ENCODE peak calls at places on chromosome 22, in seven cellular contexts. B, H, T, U, V, I and A are unnamed samples.

GRCh38 chr22:35023692-35024363 is 42.1 kb upstream of the ISX start:
- DNase-seq in B (peak; percentile 45), H (no peak), T (no peak), U (peak; percentile 27), V (peak; percentile 24), I (peak; percentile 49), A (peak; percentile 64)

GRCh38 chr22:44599084-44599483 is 101.1 kb upstream of the RTL6 start:
- DNase-seq in B (no peak), H (no peak), T (no peak), U (no peak), V (no peak), I (no peak), A (no peak)

GRCh38 chr22:39510529-39511149 is 8.5 kb downstream of the MIEF1 start:
- DNase-seq in B (no peak), H (no peak), T (no peak), U (no peak), V (no peak), I (no peak), A (no peak)

GRCh38 chr22:49765951-49766350 is 61.7 kb downstream of the BRD1 start:
- DNase-seq in B (no peak), H (no peak), T (no peak), U (no peak), V (no peak), I (no peak), A (no peak)

GRCh38 chr22:27576815-27577564 is 224.6 kb downstream of the MN1 start:
- DNase-seq in B (peak; percentile 80), H (peak; percentile 79), T (peak; percentile 70), U (peak; percentile 75), V (no peak), I (no peak), A (no peak)

GRCh38 chr22:37501176-37501609 is 15.0 kb upstream of the MFNG start:
- DNase-seq in B (peak; percentile 77), H (no peak), T (no peak), U (no peak), V (no peak), I (no peak), A (no peak)

GRCh38 chr22:26767351-26767970 is 110.1 kb downstream of the MIAT start:
- DNase-seq in B (no peak), H (peak; percentile 26), T (no peak), U (no peak), V (no peak), I (no peak), A (no peak)

GRCh38 chr22:40487663-40488249 is 117.4 kb downstream of the SGSM3 start:
- DNase-seq in B (no peak), H (no peak), T (peak; percentile 47), U (peak; percentile 61), V (no peak), I (no peak), A (no peak)

GRCh38 chr22:27853404-27853803 is 51.8 kb upstream of the MN1 start:
- DNase-seq in B (no peak), H (no peak), T (peak; percentile 68), U (peak; percentile 46), V (no peak), I (no peak), A (no peak)

GRCh38 chr22:39983346-39983745 is 11.4 kb upstream of the FAM83F start:
- DNase-seq in B (no peak), H (no peak), T (no peak), U (no peak), V (no peak), I (no peak), A (no peak)

DNA sequence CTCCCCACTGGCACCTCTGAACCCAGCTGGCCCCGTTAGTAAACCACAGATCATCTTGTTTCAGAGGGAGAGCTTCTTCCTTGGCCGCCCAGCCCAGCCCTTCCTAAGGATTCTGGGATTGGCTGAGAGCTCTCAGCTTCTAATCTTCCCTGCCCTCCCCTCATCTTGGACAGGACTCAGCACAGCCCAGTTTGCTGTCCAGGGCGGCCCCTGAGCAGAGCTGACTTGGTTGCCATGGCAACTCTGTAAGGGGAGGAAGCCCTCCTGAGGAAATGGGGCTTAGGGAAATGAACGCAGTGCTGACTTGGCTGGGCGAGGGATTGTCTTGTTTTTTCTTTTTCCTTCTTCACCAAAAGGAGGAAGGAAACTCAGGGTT is 4.6 kb downstream of the APOL4 start:
- DNase-seq in B (peak; percentile 74), H (peak; percentile 42), T (peak; percentile 70), U (peak; percentile 80), V (peak; percentile 85), I (no peak), A (peak; percentile 62)
- TF ChIP-seq CTCF in B (no peak), H (no peak), T (no peak), U (no peak), V (no peak), I (no peak), A (no peak)

DNA sequence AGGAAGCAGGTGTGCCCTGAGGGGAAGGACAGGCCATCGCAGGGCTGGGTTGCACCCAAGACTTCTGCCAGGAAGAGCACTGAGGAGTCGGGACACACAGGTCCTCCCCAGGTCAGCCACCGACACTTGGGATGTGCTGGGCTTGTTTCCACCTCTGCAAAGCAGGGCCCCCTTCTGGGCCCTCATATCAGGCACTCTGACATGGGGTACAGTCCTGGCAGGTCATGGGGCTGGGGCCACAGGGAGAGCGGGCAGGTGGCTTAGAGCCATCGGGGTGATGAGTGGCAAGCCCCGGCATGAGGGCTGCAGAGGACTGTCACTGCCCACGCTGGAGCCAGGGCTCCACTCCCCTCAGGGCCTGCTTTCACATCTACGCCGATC is 7.9 kb upstream of the ADORA2A start:
- DNase-seq in B (no peak), H (no peak), T (no peak), U (no peak), V (no peak), I (no peak), A (no peak)
- H3K27me3 ChIP-seq in B (no peaks in the 10 kb centered on the region), H (no peaks in the 10 kb centered on the region), T (peaks cover 9% of the 10 kb centered on the region), U (peaks cover 4% of the 10 kb centered on the region), V (peaks cover 5% of the 10 kb centered on the region), I (no peaks in the 10 kb centered on the region), A (no peaks in the 10 kb centered on the region)

GRCh38 chr22:20015187-20015625 is 1.4 kb downstream of the ARVCF start:
- DNase-seq in B (no peak), H (no peak), T (no peak), U (no peak), V (no peak), I (no peak), A (no peak)
- H3K27ac ChIP-seq in B (no peak overlapping the region), H (no peak overlapping the region), T (no peak overlapping the region), U (no peak overlapping the region), V (no peak overlapping the region), I (no peak overlapping the region), A (no peak overlapping the region)

GRCh38 chr22:19819911-19820879 is 34.5 kb downstream of the GNB1L start:
- DNase-seq in B (no peak), H (no peak), T (no peak), U (no peak), V (no peak), I (no peak), A (peak; percentile 37)

GRCh38 chr22:19822301-19823117 is 32.2 kb downstream of the GNB1L start:
- DNase-seq in B (no peak), H (no peak), T (no peak), U (no peak), V (no peak), I (no peak), A (peak; percentile 35)

GRCh38 chr22:19821523-19822300 is 33.0 kb downstream of the GNB1L start:
- DNase-seq in B (no peak), H (no peak), T (no peak), U (no peak), V (no peak), I (no peak), A (no peak)

GRCh38 chr22:19819209-19819910 is 35.3 kb downstream of the GNB1L start:
- DNase-seq in B (no peak), H (no peak), T (no peak), U (no peak), V (no peak), I (no peak), A (no peak)

GRCh38 chr22:19820880-19821522 is 33.7 kb downstream of the GNB1L start:
- DNase-seq in B (no peak), H (no peak), T (no peak), U (no peak), V (no peak), I (no peak), A (peak; percentile 62)
- TF ChIP-seq CTCF in B (no peak), H (no peak), T (no peak), U (no peak), V (no peak), I (no peak), A (no peak)

GRCh38 chr22:25282671-25283561 is 63.5 kb downstream of the CRYBB2 start:
- DNase-seq in B (no peak), H (no peak), T (no peak), U (no peak), V (no peak), I (no peak), A (no peak)

GRCh38 chr22:25282346-25282670 is 62.9 kb downstream of the CRYBB2 start:
- DNase-seq in B (no peak), H (no peak), T (no peak), U (no peak), V (no peak), I (no peak), A (no peak)

GRCh38 chr22:25281675-25282345 is 62.4 kb downstream of the CRYBB2 start:
- DNase-seq in B (no peak), H (no peak), T (no peak), U (no peak), V (no peak), I (no peak), A (no peak)
- H3K27me3 ChIP-seq in B (peaks cover 44% of the 10 kb centered on the region), H (peaks cover 34% of the 10 kb centered on the region), T (peaks cover 32% of the 10 kb centered on the region), U (peaks cover 14% of the 10 kb centered on the region), V (no peaks in the 10 kb centered on the region), I (peaks cover 6% of the 10 kb centered on the region), A (peaks cover 37% of the 10 kb centered on the region)

GRCh38 chr22:46054091-46054877 is 77.3 kb upstream of the WNT7B start:
- DNase-seq in B (peak; percentile 86), H (peak; percentile 80), T (peak; percentile 45), U (peak; percentile 85), V (peak; percentile 88), I (peak; percentile 33), A (peak; percentile 67)
- H3K27ac ChIP-seq in B (peak overlapping the region; percentile 98), H (peak overlapping the region; percentile 91), T (peak overlapping the region; percentile 53), U (peak overlapping the region; percentile 95), V (peak overlapping the region; percentile 100), I (peak overlapping the region; percentile 72), A (peak overlapping the region; percentile 99)

GRCh38 chr22:30947163-30947820 is 21.3 kb downstream of the MORC2 start:
- DNase-seq in B (peak; percentile 27), H (no peak), T (no peak), U (no peak), V (peak; percentile 35), I (no peak), A (peak; percentile 78)

GRCh38 chr22:30946354-30946753 is 22.2 kb downstream of the MORC2 start:
- DNase-seq in B (no peak), H (no peak), T (no peak), U (no peak), V (no peak), I (no peak), A (no peak)

GRCh38 chr22:30947821-30948454 is 20.6 kb downstream of the MORC2 start:
- DNase-seq in B (peak; percentile 20), H (peak; percentile 23), T (peak; percentile 70), U (peak; percentile 79), V (no peak), I (no peak), A (no peak)

GRCh38 chr22:30948930-30949342 is 19.6 kb downstream of the MORC2 start:
- DNase-seq in B (no peak), H (no peak), T (peak; percentile 72), U (no peak), V (no peak), I (no peak), A (no peak)

GRCh38 chr22:30949934-30950660 is 18.5 kb downstream of the MORC2 start:
- DNase-seq in B (no peak), H (no peak), T (no peak), U (no peak), V (no peak), I (no peak), A (no peak)
- TF ChIP-seq CTCF in B (no peak), H (no peak), T (peak; percentile 11), U (peak; percentile 14), V (no peak), I (no peak), A (no peak)

GRCh38 chr22:22035203-22035602 is 52.6 kb upstream of the TOP3B start:
- DNase-seq in B (no peak), H (no peak), T (no peak), U (no peak), V (no peak), I (no peak), A (no peak)
- H3K27me3 ChIP-seq in B (no peaks in the 10 kb centered on the region), H (peaks cover 8% of the 10 kb centered on the region), T (no peaks in the 10 kb centered on the region), U (peaks cover 8% of the 10 kb centered on the region), V (no peaks in the 10 kb centered on the region), I (no peaks in the 10 kb centered on the region), A (no peaks in the 10 kb centered on the region)